ENCODE peak calls at places on chromosomes 12 and 14, in four cellular contexts. One of them, this sample, is unnamed.

GRCh38 chr12:1436015-1436414 is 158.4 kb downstream of the FBXL14 start:
- DNase-seq in WTC11: no peak
- DNase-seq in mucosa of descending colon: no peak
- DNase-seq in upper lobe of right lung: no peak
- DNase-seq in this sample: no peak

GRCh38 chr14:72996916-72997315 is 30.0 kb downstream of the ZFYVE1 start:
- DNase-seq in mucosa of descending colon: no peak
- DNase-seq in upper lobe of right lung: no peak
- DNase-seq in WTC11: no peak
- DNase-seq in this sample: no peak

GRCh38 chr14:83251402-83251801 is 1717.7 kb upstream of the SEL1L start:
- DNase-seq in upper lobe of right lung: no peak
- DNase-seq in WTC11: no peak
- DNase-seq in mucosa of descending colon: no peak
- DNase-seq in this sample: no peak

GRCh38 chr14:68627868-68628604 is 164.8 kb downstream of the ZFP36L1 start:
- DNase-seq in WTC11: peak
- DNase-seq in mucosa of descending colon: peak
- DNase-seq in upper lobe of right lung: peak
- DNase-seq in this sample: peak

GRCh38 chr14:53534841-53535240 is 381.7 kb upstream of the DDHD1 start:
- DNase-seq in WTC11: no peak
- DNase-seq in upper lobe of right lung: no peak
- DNase-seq in mucosa of descending colon: no peak
- DNase-seq in this sample: no peak

GRCh38 chr12:101172316-101172715 is 37.7 kb downstream of the SLC5A8 start:
- DNase-seq in WTC11: peak
- DNase-seq in mucosa of descending colon: no peak
- DNase-seq in upper lobe of right lung: no peak
- DNase-seq in this sample: peak

GRCh38 chr14:30532264-30532663 is 26.7 kb upstream of the G2E3 start:
- DNase-seq in WTC11: no peak
- DNase-seq in upper lobe of right lung: no peak
- DNase-seq in mucosa of descending colon: no peak
- DNase-seq in this sample: no peak

GRCh38 chr12:108879615-108880254 is at the start of gene DAO:
- DNase-seq in upper lobe of right lung: no peak
- DNase-seq in mucosa of descending colon: peak
- DNase-seq in WTC11: no peak
- DNase-seq in this sample: no peak

GRCh38 chr12:19066471-19067001 is 63.0 kb upstream of the PLEKHA5 start:
- DNase-seq in upper lobe of right lung: no peak
- DNase-seq in mucosa of descending colon: no peak
- DNase-seq in WTC11: no peak
- DNase-seq in this sample: no peak

GRCh38 chr12:110307372-110307771 is 26.3 kb downstream of the ATP2A2 start:
- DNase-seq in upper lobe of right lung: no peak
- DNase-seq in WTC11: no peak
- DNase-seq in mucosa of descending colon: no peak
- DNase-seq in this sample: no peak

GRCh38 chr14:69985456-69985855 is 106.2 kb downstream of the SMOC1 start:
- DNase-seq in WTC11: no peak
- DNase-seq in mucosa of descending colon: no peak
- DNase-seq in upper lobe of right lung: no peak
- DNase-seq in this sample: no peak

GRCh38 chr14:59189281-59189821 is 884 bp downstream of the DAAM1 start:
- DNase-seq in mucosa of descending colon: peak
- DNase-seq in WTC11: peak
- DNase-seq in upper lobe of right lung: peak
- DNase-seq in this sample: peak

GRCh38 chr12:59087077-59087673 is 166.9 kb upstream of the LRIG3 start:
- DNase-seq in mucosa of descending colon: no peak
- DNase-seq in upper lobe of right lung: no peak
- DNase-seq in WTC11: no peak
- DNase-seq in this sample: no peak

GRCh38 chr12:106245767-106246166 is 2.1 kb downstream of the CKAP4 start:
- DNase-seq in WTC11: no peak
- DNase-seq in upper lobe of right lung: peak
- DNase-seq in mucosa of descending colon: peak
- DNase-seq in this sample: no peak

GRCh38 chr14:83611906-83612305 is 1918.0 kb upstream of the FLRT2 start:
- DNase-seq in mucosa of descending colon: no peak
- DNase-seq in WTC11: no peak
- DNase-seq in upper lobe of right lung: no peak
- DNase-seq in this sample: no peak

GRCh38 chr12:56362130-56363059 is at the start of gene APOF:
- DNase-seq in WTC11: no peak
- DNase-seq in upper lobe of right lung: no peak
- DNase-seq in mucosa of descending colon: no peak
- DNase-seq in this sample: no peak

GRCh38 chr12:11812558-11813421 is 163.3 kb downstream of the ETV6 start:
- DNase-seq in mucosa of descending colon: peak
- DNase-seq in WTC11: peak
- DNase-seq in upper lobe of right lung: no peak
- DNase-seq in this sample: peak

GRCh38 chr12:86683568-86683991 is 427.4 kb upstream of the MGAT4C start:
- DNase-seq in mucosa of descending colon: no peak
- DNase-seq in upper lobe of right lung: no peak
- DNase-seq in WTC11: no peak
- DNase-seq in this sample: no peak

GRCh38 chr14:99412122-99413061 is 68.3 kb downstream of the SETD3 start:
- DNase-seq in upper lobe of right lung: no peak
- DNase-seq in WTC11: peak
- DNase-seq in mucosa of descending colon: no peak
- DNase-seq in this sample: no peak

GRCh38 chr12:98064501-98064900 is 450.9 kb upstream of the TMPO start:
- DNase-seq in mucosa of descending colon: no peak
- DNase-seq in upper lobe of right lung: no peak
- DNase-seq in WTC11: no peak
- DNase-seq in this sample: no peak

GRCh38 chr12:30997685-30998440 is 71.3 kb downstream of the TSPAN11 start:
- DNase-seq in upper lobe of right lung: no peak
- DNase-seq in WTC11: no peak
- DNase-seq in mucosa of descending colon: no peak
- DNase-seq in this sample: no peak

GRCh38 chr12:30999011-30999410 is 72.5 kb downstream of the TSPAN11 start:
- DNase-seq in mucosa of descending colon: no peak
- DNase-seq in WTC11: no peak
- DNase-seq in upper lobe of right lung: no peak
- DNase-seq in this sample: no peak

GRCh38 chr12:30994274-30994673 is 67.7 kb downstream of the TSPAN11 start:
- DNase-seq in mucosa of descending colon: no peak
- DNase-seq in WTC11: no peak
- DNase-seq in upper lobe of right lung: no peak
- DNase-seq in this sample: no peak

GRCh38 chr12:30996255-30996654 is 69.7 kb downstream of the TSPAN11 start:
- DNase-seq in upper lobe of right lung: no peak
- DNase-seq in mucosa of descending colon: no peak
- DNase-seq in WTC11: no peak
- DNase-seq in this sample: no peak

DNA sequence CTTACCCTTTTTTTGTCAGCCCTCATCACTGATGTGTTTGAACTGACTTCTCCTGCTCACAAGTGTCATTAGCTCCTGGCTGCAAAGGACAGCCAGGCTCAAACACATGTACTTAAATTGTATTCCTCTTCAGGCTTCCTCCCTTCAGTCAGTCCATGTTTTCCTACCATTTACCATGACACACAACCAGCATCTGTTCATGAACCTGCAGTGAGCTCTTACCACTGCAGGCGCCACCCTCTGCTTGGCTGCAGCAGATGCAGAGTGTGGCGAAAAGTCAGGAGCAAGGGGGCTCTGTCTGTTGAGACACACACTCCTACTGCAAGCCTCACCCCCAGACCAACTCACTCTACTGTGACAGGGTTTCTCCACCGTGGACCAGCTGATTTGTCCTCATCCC is 70.2 kb downstream of the TSPAN11 start:
- DNase-seq in WTC11: no peak
- DNase-seq in upper lobe of right lung: no peak
- DNase-seq in mucosa of descending colon: no peak
- DNase-seq in this sample: no peak
- TF ChIP-seq CTCF in WTC11: no peak
- TF ChIP-seq CTCF in upper lobe of right lung: no peak
- TF ChIP-seq CTCF in mucosa of descending colon: no peak
- TF ChIP-seq CTCF in this sample: no peak

GRCh38 chr12:129186952-129187351 is 333.7 kb downstream of the GLT1D1 start:
- DNase-seq in upper lobe of right lung: no peak
- DNase-seq in WTC11: no peak
- DNase-seq in mucosa of descending colon: no peak
- DNase-seq in this sample: no peak
- TF ChIP-seq CTCF in upper lobe of right lung: no peak
- TF ChIP-seq CTCF in WTC11: no peak
- TF ChIP-seq CTCF in mucosa of descending colon: no peak
- TF ChIP-seq CTCF in this sample: no peak

GRCh38 chr14:75453817-75454434 is 26.1 kb downstream of the JDP2 start:
- DNase-seq in mucosa of descending colon: no peak
- DNase-seq in upper lobe of right lung: no peak
- DNase-seq in WTC11: peak
- DNase-seq in this sample: peak

GRCh38 chr14:75454963-75455546 is 27.2 kb downstream of the JDP2 start:
- DNase-seq in mucosa of descending colon: no peak
- DNase-seq in WTC11: no peak
- DNase-seq in upper lobe of right lung: peak
- DNase-seq in this sample: peak

GRCh38 chr14:75452324-75452723 is 24.5 kb downstream of the JDP2 start:
- DNase-seq in upper lobe of right lung: no peak
- DNase-seq in mucosa of descending colon: no peak
- DNase-seq in WTC11: no peak
- DNase-seq in this sample: no peak

GRCh38 chr14:75450381-75451276 is 22.8 kb downstream of the JDP2 start:
- DNase-seq in WTC11: no peak
- DNase-seq in mucosa of descending colon: peak
- DNase-seq in upper lobe of right lung: no peak
- DNase-seq in this sample: no peak

DNA sequence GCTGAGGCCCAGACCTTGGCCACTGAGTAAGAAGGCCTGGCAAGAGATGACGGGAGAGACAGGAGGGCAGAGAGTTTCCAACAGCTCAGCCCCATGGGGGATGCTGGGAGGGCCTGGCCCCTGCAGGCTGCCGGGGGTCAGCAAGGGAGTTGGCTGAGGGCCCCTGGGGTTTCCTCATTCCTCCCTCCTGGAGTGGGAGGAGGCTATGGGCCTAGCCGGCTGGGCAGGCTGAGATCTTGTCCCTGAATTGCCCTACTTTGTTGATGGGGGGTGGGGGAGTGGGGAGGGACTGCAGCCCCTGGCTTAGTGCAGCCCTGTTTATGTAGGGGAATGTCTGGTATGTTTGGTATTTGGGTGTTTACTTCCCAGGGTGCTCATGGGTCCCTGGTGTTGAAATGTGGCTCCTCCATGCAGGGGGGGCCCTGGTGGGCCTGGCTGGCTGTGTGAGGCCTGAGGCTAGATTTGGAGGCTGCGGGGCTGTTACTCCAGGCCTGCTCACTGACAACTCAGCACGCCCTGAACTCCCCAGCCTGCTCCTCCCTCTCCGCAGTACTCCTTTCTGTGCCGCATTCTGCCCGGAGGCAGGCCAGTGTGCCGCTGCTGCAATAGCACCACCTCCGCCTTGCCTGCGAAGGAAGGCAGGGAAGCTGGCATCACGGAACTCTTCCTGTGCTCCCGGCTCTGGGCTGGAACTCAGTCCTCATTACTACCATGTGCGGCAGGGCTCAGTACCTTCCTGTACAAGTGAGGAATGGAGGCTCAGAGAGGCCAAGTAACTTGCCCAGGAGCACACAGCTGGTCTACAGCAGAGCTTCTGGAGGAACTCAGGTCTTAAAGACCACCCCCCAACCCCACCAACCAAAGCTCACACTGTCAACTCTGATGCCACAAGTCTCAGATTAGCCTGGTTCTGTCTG is 25.3 kb downstream of the JDP2 start:
- DNase-seq in upper lobe of right lung: peak
- DNase-seq in mucosa of descending colon: no peak
- DNase-seq in WTC11: peak
- DNase-seq in this sample: no peak
- TF ChIP-seq CTCF in upper lobe of right lung: no peak
- TF ChIP-seq CTCF in mucosa of descending colon: no peak
- TF ChIP-seq CTCF in WTC11: no peak
- TF ChIP-seq CTCF in this sample: no peak

GRCh38 chr14:61462566-61463195 is 141.3 kb downstream of the PRKCH start:
- DNase-seq in mucosa of descending colon: no peak
- DNase-seq in WTC11: no peak
- DNase-seq in upper lobe of right lung: no peak
- DNase-seq in this sample: no peak
- TF ChIP-seq CTCF in mucosa of descending colon: no peak
- TF ChIP-seq CTCF in WTC11: no peak
- TF ChIP-seq CTCF in upper lobe of right lung: no peak
- TF ChIP-seq CTCF in this sample: no peak

DNA sequence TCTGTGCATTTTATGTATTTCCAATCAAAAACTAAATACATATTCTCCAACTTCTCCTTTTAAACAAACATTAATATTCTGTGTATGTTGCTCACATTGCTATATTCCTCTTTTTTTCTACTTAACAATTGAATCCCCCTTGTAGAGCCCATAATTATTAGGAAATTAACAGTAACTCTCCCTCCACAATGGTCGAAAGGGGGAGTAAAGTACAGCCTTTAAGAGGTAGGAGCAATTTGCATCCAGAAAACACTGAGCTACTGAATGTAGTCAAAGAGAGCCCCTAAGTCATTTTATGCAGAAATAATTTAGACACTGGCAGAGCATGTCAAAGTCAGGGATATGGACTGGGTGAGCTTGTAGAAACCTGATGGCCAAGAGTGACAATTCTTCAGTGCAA is 57.2 kb upstream of the SCN8A start:
- DNase-seq in upper lobe of right lung: no peak
- DNase-seq in WTC11: no peak
- DNase-seq in mucosa of descending colon: no peak
- DNase-seq in this sample: no peak
- TF ChIP-seq CTCF in upper lobe of right lung: no peak
- TF ChIP-seq CTCF in WTC11: no peak
- TF ChIP-seq CTCF in mucosa of descending colon: no peak
- TF ChIP-seq CTCF in this sample: no peak

This sample was measured in GM12865.